ENCODE peak calls at places on chromosomes 1 and 21, in eight cellular contexts. R is esophagus squamous epithelium, W is GM06990, D is ovary, G is PC-3, J is spleen, S is AG10803, L is thoracic aorta. X is an unnamed sample.

GRCh38 chr21:36491191-36491916 is 11.4 kb upstream of the CLDN14 start:
- DNase-seq in R (no peak), W (no peak), D (no peak), G (no peak), J (no peak), S (peak; percentile 78), L (no peak), X (no peak)

GRCh38 chr1:112298558-112298957 is 97.5 kb upstream of the CTTNBP2NL start:
- DNase-seq in R (no peak), W (no peak), D (no peak), G (peak; percentile 73), J (no peak), S (peak; percentile 63), L (no peak), X (no peak)

GRCh38 chr1:100240013-100240412 is 9.6 kb downstream of the DBT start:
- DNase-seq in R (no peak), W (no peak), D (no peak), G (no peak), J (no peak), S (no peak), L (no peak), X (no peak)

GRCh38 chr1:2533356-2533755 is 3.3 kb upstream of the HES5 start:
- DNase-seq in R (no peak), W (no peak), D (no peak), G (peak; percentile 86), J (no peak), S (peak; percentile 35), L (no peak), X (no peak)

GRCh38 chr1:235093013-235093618 is 35.5 kb downstream of the TOMM20 start:
- DNase-seq in R (no peak), W (no peak), D (no peak), G (peak; percentile 29), J (no peak), S (peak; percentile 80), L (no peak), X (no peak)

GRCh38 chr1:42176902-42177519 is 12.5 kb upstream of the GUCA2A start:
- DNase-seq in R (no peak), W (no peak), D (no peak), G (peak; percentile 69), J (no peak), S (peak; percentile 40), L (no peak), X (no peak)

GRCh38 chr21:30044447-30045064 is 104.8 kb upstream of the GRIK1 start:
- DNase-seq in R (no peak), W (no peak), D (no peak), G (peak; percentile 70), J (no peak), S (peak; percentile 16), L (no peak), X (no peak)

GRCh38 chr1:30807318-30808066 is 49.9 kb upstream of the LAPTM5 start:
- DNase-seq in R (no peak), W (no peak), D (peak; percentile 35), G (no peak), J (no peak), S (peak; percentile 21), L (no peak), X (no peak)

GRCh38 chr1:22500476-22500875 is 48.8 kb downstream of the ZBTB40 start:
- DNase-seq in R (no peak), W (no peak), D (no peak), G (no peak), J (no peak), S (peak; percentile 59), L (no peak), X (no peak)

GRCh38 chr1:206685749-206686485 is 1.2 kb downstream of the MAPKAPK2 start:
- DNase-seq in R (no peak), W (peak; percentile 55), D (peak; percentile 59), G (peak; percentile 83), J (peak; percentile 91), S (peak; percentile 74), L (no peak), X (peak; percentile 56)

GRCh38 chr1:203823306-203823705 is 27.9 kb downstream of the ZBED6 start:
- DNase-seq in R (no peak), W (no peak), D (no peak), G (no peak), J (no peak), S (peak; percentile 82), L (no peak), X (no peak)

GRCh38 chr21:46005081-46005480 is 23.5 kb downstream of the COL6A1 start:
- DNase-seq in R (no peak), W (no peak), D (no peak), G (no peak), J (no peak), S (no peak), L (no peak), X (no peak)

GRCh38 chr1:23394664-23395063 is 25.0 kb upstream of the ZNF436 start:
- DNase-seq in R (no peak), W (no peak), D (peak; percentile 92), G (no peak), J (peak; percentile 82), S (peak; percentile 96), L (peak; percentile 18), X (peak; percentile 55)

GRCh38 chr1:158087320-158087927 is 93.3 kb upstream of the CD1D start:
- DNase-seq in R (no peak), W (no peak), D (peak; percentile 47), G (peak; percentile 87), J (peak; percentile 74), S (peak; percentile 64), L (no peak), X (no peak)

GRCh38 chr1:225949041-225949440 is 8.0 kb upstream of the LEFTY2 start:
- DNase-seq in R (no peak), W (no peak), D (no peak), G (no peak), J (peak; percentile 24), S (no peak), L (no peak), X (no peak)

GRCh38 chr21:38817371-38818335 is 11.9 kb downstream of the ETS2 start:
- DNase-seq in R (no peak), W (no peak), D (no peak), G (peak; percentile 69), J (no peak), S (peak; percentile 54), L (no peak), X (no peak)

GRCh38 chr1:156140879-156141707 is 12.3 kb upstream of the SEMA4A start:
- DNase-seq in R (no peak), W (no peak), D (no peak), G (no peak), J (no peak), S (peak; percentile 64), L (no peak), X (no peak)
- TF ChIP-seq CTCF in R (peak; percentile 59), W (peak; percentile 74), D (peak; percentile 15), G (peak; percentile 83), J (peak; percentile 56), S (peak; percentile 56), L (peak; percentile 46), X (peak; percentile 78)

GRCh38 chr21:42427809-42428419 is 24.2 kb downstream of the UBASH3A start:
- DNase-seq in R (no peak), W (no peak), D (no peak), G (no peak), J (peak; percentile 32), S (no peak), L (no peak), X (no peak)
- TF ChIP-seq CTCF in R (no peak), W (no peak), D (no peak), G (no peak), J (no peak), S (no peak), L (no peak), X (no peak)

DNA sequence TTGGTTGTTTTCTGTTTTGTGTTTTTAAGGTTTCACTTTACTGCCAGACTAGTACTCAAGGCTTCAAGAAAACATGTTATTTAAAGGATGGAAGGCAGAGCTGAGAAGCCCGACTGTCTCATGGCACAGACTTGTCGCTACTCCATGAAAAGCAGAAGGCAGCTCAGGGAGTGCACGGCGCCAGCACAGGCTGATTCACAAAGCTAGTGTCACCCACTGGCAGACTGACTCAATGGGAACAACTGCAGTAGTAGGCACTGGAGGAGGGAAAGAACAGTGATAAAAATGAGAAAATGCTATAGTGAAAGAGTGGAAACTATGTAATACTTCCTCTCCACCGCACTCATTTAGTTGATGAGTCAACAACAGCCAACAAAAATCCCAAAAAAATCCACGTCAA is 14.7 kb downstream of the HSF2BP start:
- DNase-seq in R (no peak), W (no peak), D (no peak), G (peak; percentile 65), J (no peak), S (peak; percentile 56), L (no peak), X (no peak)
- TF ChIP-seq CTCF in R (no peak), W (no peak), D (no peak), G (peak; percentile 19), J (no peak), S (peak; percentile 14), L (no peak), X (no peak)

DNA sequence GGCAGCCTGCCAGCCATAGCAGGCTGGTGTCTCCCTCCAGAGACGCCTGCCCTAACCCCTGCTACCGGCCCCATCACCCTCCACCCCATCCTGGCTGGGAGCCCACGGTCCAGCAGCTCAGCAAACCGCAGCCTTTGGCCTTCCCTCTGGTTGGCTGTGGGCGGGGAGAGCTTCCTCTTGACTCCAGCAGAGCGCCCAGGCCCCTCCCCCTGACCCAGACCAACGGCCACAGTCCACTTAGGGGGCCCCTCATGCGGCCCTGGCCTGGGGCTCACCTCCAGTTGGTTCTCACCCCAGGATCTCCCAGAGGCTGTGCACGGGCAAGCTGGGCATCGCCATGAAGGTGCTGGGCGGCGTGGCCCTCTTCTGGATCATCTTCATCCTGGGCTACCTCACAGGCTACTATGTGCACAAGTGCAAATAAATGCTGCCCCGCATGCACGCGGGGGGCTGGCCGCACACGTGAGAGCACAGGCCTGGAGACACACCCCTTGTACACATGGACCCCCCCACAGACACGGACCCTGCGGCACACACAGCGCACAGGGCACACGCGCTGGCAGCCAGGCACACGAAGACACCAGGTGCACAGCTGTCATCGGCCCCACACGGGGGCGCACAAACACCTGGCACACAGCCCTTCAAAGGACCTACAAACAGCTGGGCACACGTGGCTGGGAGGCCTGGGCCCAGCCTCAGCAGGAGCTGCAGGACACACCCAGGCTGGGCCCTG is 3.1 kb downstream of the SMIM1 start:
- DNase-seq in R (no peak), W (peak; percentile 58), D (peak; percentile 84), G (peak; percentile 72), J (peak; percentile 86), S (peak; percentile 33), L (no peak), X (peak; percentile 47)
- TF ChIP-seq CTCF in R (peak; percentile 58), W (peak; percentile 83), D (no peak), G (peak; percentile 74), J (peak; percentile 23), S (no peak), L (no peak), X (peak; percentile 11)